ENCODE peak calls at places on chromosome 11, in seven cellular contexts. One of them, this sample, is unnamed.

GRCh38 chr11:120612363-120613263 is 101.1 kb downstream of the GRIK4 start:
- DNase-seq in coronary artery: no peak
- DNase-seq in astrocyte of the cerebellum: no peak
- DNase-seq in cardiac muscle cell: peak
- DNase-seq in colonic mucosa: peak
- DNase-seq in fibroblast of pulmonary artery: peak
- DNase-seq in adipocyte: no peak
- DNase-seq in this sample: no peak

GRCh38 chr11:10051868-10052586 is 242.0 kb downstream of the SBF2 start:
- DNase-seq in adipocyte: peak
- DNase-seq in astrocyte of the cerebellum: no peak
- DNase-seq in fibroblast of pulmonary artery: no peak
- DNase-seq in coronary artery: no peak
- DNase-seq in colonic mucosa: no peak
- DNase-seq in cardiac muscle cell: peak
- DNase-seq in this sample: no peak

GRCh38 chr11:100827934-100828661 is 141.0 kb downstream of the ARHGAP42 start:
- DNase-seq in cardiac muscle cell: peak
- DNase-seq in adipocyte: peak
- DNase-seq in coronary artery: no peak
- DNase-seq in astrocyte of the cerebellum: peak
- DNase-seq in colonic mucosa: no peak
- DNase-seq in fibroblast of pulmonary artery: peak
- DNase-seq in this sample: peak

GRCh38 chr11:101083334-101083733 is 46.3 kb downstream of the PGR start:
- DNase-seq in adipocyte: no peak
- DNase-seq in fibroblast of pulmonary artery: no peak
- DNase-seq in cardiac muscle cell: no peak
- DNase-seq in astrocyte of the cerebellum: no peak
- DNase-seq in colonic mucosa: no peak
- DNase-seq in coronary artery: no peak
- DNase-seq in this sample: no peak

GRCh38 chr11:68379216-68379615 is 66.8 kb downstream of the LRP5 start:
- DNase-seq in cardiac muscle cell: peak
- DNase-seq in adipocyte: no peak
- DNase-seq in coronary artery: no peak
- DNase-seq in fibroblast of pulmonary artery: no peak
- DNase-seq in astrocyte of the cerebellum: no peak
- DNase-seq in colonic mucosa: no peak
- DNase-seq in this sample: no peak

GRCh38 chr11:68008381-68009337 is 1.5 kb upstream of the ALDH3B1 start:
- DNase-seq in astrocyte of the cerebellum: no peak
- DNase-seq in cardiac muscle cell: no peak
- DNase-seq in fibroblast of pulmonary artery: no peak
- DNase-seq in adipocyte: no peak
- DNase-seq in coronary artery: no peak
- DNase-seq in colonic mucosa: peak
- DNase-seq in this sample: peak

GRCh38 chr11:14894657-14895598 is 2.9 kb upstream of the CYP2R1 start:
- DNase-seq in cardiac muscle cell: peak
- DNase-seq in fibroblast of pulmonary artery: peak
- DNase-seq in adipocyte: peak
- DNase-seq in astrocyte of the cerebellum: no peak
- DNase-seq in coronary artery: no peak
- DNase-seq in colonic mucosa: no peak
- DNase-seq in this sample: peak

GRCh38 chr11:36953986-36954385 is 355.9 kb upstream of the RAG2 start:
- DNase-seq in cardiac muscle cell: peak
- DNase-seq in colonic mucosa: no peak
- DNase-seq in astrocyte of the cerebellum: peak
- DNase-seq in adipocyte: peak
- DNase-seq in coronary artery: no peak
- DNase-seq in fibroblast of pulmonary artery: peak
- DNase-seq in this sample: no peak

GRCh38 chr11:115501895-115502589 is 2.2 kb downstream of the CADM1 start:
- DNase-seq in colonic mucosa: no peak
- DNase-seq in astrocyte of the cerebellum: no peak
- DNase-seq in coronary artery: no peak
- DNase-seq in adipocyte: no peak
- DNase-seq in cardiac muscle cell: no peak
- DNase-seq in fibroblast of pulmonary artery: no peak
- DNase-seq in this sample: no peak

GRCh38 chr11:4495487-4495886 is 13.0 kb downstream of the OR52K1 start:
- DNase-seq in astrocyte of the cerebellum: no peak
- DNase-seq in adipocyte: no peak
- DNase-seq in cardiac muscle cell: peak
- DNase-seq in coronary artery: no peak
- DNase-seq in fibroblast of pulmonary artery: peak
- DNase-seq in colonic mucosa: no peak
- DNase-seq in this sample: no peak

GRCh38 chr11:76939219-76939631 is 78.5 kb downstream of the ACER3 start:
- DNase-seq in colonic mucosa: no peak
- DNase-seq in fibroblast of pulmonary artery: no peak
- DNase-seq in coronary artery: no peak
- DNase-seq in adipocyte: no peak
- DNase-seq in astrocyte of the cerebellum: no peak
- DNase-seq in cardiac muscle cell: no peak
- DNase-seq in this sample: no peak

GRCh38 chr11:70790671-70791300 is 392.5 kb downstream of the CTTN start:
- DNase-seq in astrocyte of the cerebellum: no peak
- DNase-seq in cardiac muscle cell: no peak
- DNase-seq in fibroblast of pulmonary artery: no peak
- DNase-seq in colonic mucosa: no peak
- DNase-seq in coronary artery: no peak
- DNase-seq in adipocyte: no peak
- DNase-seq in this sample: no peak

GRCh38 chr11:76666408-76666807 is 4.1 kb downstream of the LRRC32 start:
- DNase-seq in fibroblast of pulmonary artery: peak
- DNase-seq in cardiac muscle cell: peak
- DNase-seq in colonic mucosa: no peak
- DNase-seq in coronary artery: peak
- DNase-seq in adipocyte: peak
- DNase-seq in astrocyte of the cerebellum: no peak
- DNase-seq in this sample: no peak

GRCh38 chr11:64857485-64857884 is 13.0 kb upstream of the CDC42BPG start:
- DNase-seq in cardiac muscle cell: no peak
- DNase-seq in adipocyte: no peak
- DNase-seq in coronary artery: no peak
- DNase-seq in colonic mucosa: no peak
- DNase-seq in astrocyte of the cerebellum: no peak
- DNase-seq in fibroblast of pulmonary artery: no peak
- DNase-seq in this sample: no peak

GRCh38 chr11:64861227-64861970 is 16.9 kb upstream of the CDC42BPG start:
- DNase-seq in fibroblast of pulmonary artery: no peak
- DNase-seq in coronary artery: no peak
- DNase-seq in colonic mucosa: no peak
- DNase-seq in adipocyte: no peak
- DNase-seq in cardiac muscle cell: no peak
- DNase-seq in astrocyte of the cerebellum: no peak
- DNase-seq in this sample: no peak

GRCh38 chr11:64862914-64863313 is 15.5 kb downstream of the EHD1 start:
- DNase-seq in astrocyte of the cerebellum: no peak
- DNase-seq in adipocyte: no peak
- DNase-seq in coronary artery: no peak
- DNase-seq in cardiac muscle cell: peak
- DNase-seq in fibroblast of pulmonary artery: no peak
- DNase-seq in colonic mucosa: no peak
- DNase-seq in this sample: no peak

GRCh38 chr11:64858467-64859401 is 14.3 kb upstream of the CDC42BPG start:
- DNase-seq in fibroblast of pulmonary artery: no peak
- DNase-seq in cardiac muscle cell: no peak
- DNase-seq in astrocyte of the cerebellum: no peak
- DNase-seq in adipocyte: no peak
- DNase-seq in colonic mucosa: no peak
- DNase-seq in coronary artery: no peak
- DNase-seq in this sample: no peak

GRCh38 chr11:64859542-64860414 is 15.3 kb upstream of the CDC42BPG start:
- DNase-seq in colonic mucosa: no peak
- DNase-seq in fibroblast of pulmonary artery: no peak
- DNase-seq in cardiac muscle cell: no peak
- DNase-seq in coronary artery: no peak
- DNase-seq in astrocyte of the cerebellum: no peak
- DNase-seq in adipocyte: no peak
- DNase-seq in this sample: no peak
- H3K4me3 ChIP-seq in colonic mucosa: no peak
- H3K4me3 ChIP-seq in fibroblast of pulmonary artery: no peak
- H3K4me3 ChIP-seq in cardiac muscle cell: no peak
- H3K4me3 ChIP-seq in coronary artery: no peak
- H3K4me3 ChIP-seq in astrocyte of the cerebellum: no peak
- H3K4me3 ChIP-seq in adipocyte: no peak
- H3K4me3 ChIP-seq in this sample: no peak

GRCh38 chr11:128516467-128516778 is 70.9 kb downstream of the ETS1 start:
- DNase-seq in colonic mucosa: no peak
- DNase-seq in fibroblast of pulmonary artery: no peak
- DNase-seq in cardiac muscle cell: no peak
- DNase-seq in astrocyte of the cerebellum: no peak
- DNase-seq in coronary artery: no peak
- DNase-seq in adipocyte: no peak
- DNase-seq in this sample: no peak

GRCh38 chr11:128517457-128518230 is 69.7 kb downstream of the ETS1 start:
- DNase-seq in coronary artery: no peak
- DNase-seq in cardiac muscle cell: peak
- DNase-seq in colonic mucosa: no peak
- DNase-seq in fibroblast of pulmonary artery: peak
- DNase-seq in adipocyte: peak
- DNase-seq in astrocyte of the cerebellum: peak
- DNase-seq in this sample: no peak

GRCh38 chr11:128515766-128516466 is 71.4 kb downstream of the ETS1 start:
- DNase-seq in adipocyte: peak
- DNase-seq in cardiac muscle cell: no peak
- DNase-seq in colonic mucosa: no peak
- DNase-seq in astrocyte of the cerebellum: no peak
- DNase-seq in coronary artery: no peak
- DNase-seq in fibroblast of pulmonary artery: no peak
- DNase-seq in this sample: no peak

GRCh38 chr11:128518493-128519207 is 68.7 kb downstream of the ETS1 start:
- DNase-seq in fibroblast of pulmonary artery: no peak
- DNase-seq in coronary artery: no peak
- DNase-seq in cardiac muscle cell: peak
- DNase-seq in adipocyte: peak
- DNase-seq in astrocyte of the cerebellum: no peak
- DNase-seq in colonic mucosa: no peak
- DNase-seq in this sample: no peak

GRCh38 chr11:128516886-128517285 is 70.5 kb downstream of the ETS1 start:
- DNase-seq in cardiac muscle cell: no peak
- DNase-seq in fibroblast of pulmonary artery: no peak
- DNase-seq in adipocyte: peak
- DNase-seq in astrocyte of the cerebellum: no peak
- DNase-seq in colonic mucosa: no peak
- DNase-seq in coronary artery: no peak
- DNase-seq in this sample: no peak
- H3K4me3 ChIP-seq in cardiac muscle cell: no peak
- H3K4me3 ChIP-seq in fibroblast of pulmonary artery: peak
- H3K4me3 ChIP-seq in adipocyte: peak
- H3K4me3 ChIP-seq in astrocyte of the cerebellum: peak
- H3K4me3 ChIP-seq in colonic mucosa: peak
- H3K4me3 ChIP-seq in coronary artery: peak
- H3K4me3 ChIP-seq in this sample: no peak

DNA sequence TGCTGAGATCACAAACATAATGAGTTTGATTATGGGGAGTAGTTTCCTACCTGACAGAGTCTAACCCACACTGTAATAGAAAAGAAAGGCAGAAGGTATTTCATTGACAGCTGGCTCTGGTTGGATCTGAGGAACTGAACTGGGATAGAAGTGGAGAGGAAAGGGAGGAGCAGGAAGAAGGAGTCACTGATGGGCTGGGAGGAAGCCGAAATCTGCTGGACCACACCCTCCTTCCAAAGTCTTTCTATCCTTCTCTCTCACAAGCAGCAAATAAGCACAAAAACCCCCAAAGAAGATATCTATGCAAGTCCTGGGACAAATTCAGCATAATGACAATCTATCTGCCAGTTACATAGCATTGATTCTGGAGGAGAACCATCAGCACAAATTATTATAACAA is 11.6 kb downstream of the BLID start:
- DNase-seq in colonic mucosa: no peak
- DNase-seq in fibroblast of pulmonary artery: no peak
- DNase-seq in cardiac muscle cell: no peak
- DNase-seq in astrocyte of the cerebellum: no peak
- DNase-seq in adipocyte: no peak
- DNase-seq in coronary artery: no peak
- DNase-seq in this sample: no peak
- H3K4me3 ChIP-seq in colonic mucosa: no peak
- H3K4me3 ChIP-seq in fibroblast of pulmonary artery: no peak
- H3K4me3 ChIP-seq in cardiac muscle cell: no peak
- H3K4me3 ChIP-seq in astrocyte of the cerebellum: no peak
- H3K4me3 ChIP-seq in adipocyte: peak
- H3K4me3 ChIP-seq in coronary artery: no peak
- H3K4me3 ChIP-seq in this sample: no peak

GRCh38 chr11:46363455-46363920 is 16.2 kb downstream of the DGKZ start:
- DNase-seq in cardiac muscle cell: no peak
- DNase-seq in colonic mucosa: no peak
- DNase-seq in adipocyte: peak
- DNase-seq in coronary artery: no peak
- DNase-seq in astrocyte of the cerebellum: no peak
- DNase-seq in fibroblast of pulmonary artery: no peak
- DNase-seq in this sample: no peak

GRCh38 chr11:46364791-46365190 is 16.7 kb upstream of the MDK start:
- DNase-seq in astrocyte of the cerebellum: no peak
- DNase-seq in adipocyte: no peak
- DNase-seq in colonic mucosa: no peak
- DNase-seq in coronary artery: no peak
- DNase-seq in fibroblast of pulmonary artery: no peak
- DNase-seq in cardiac muscle cell: no peak
- DNase-seq in this sample: no peak

GRCh38 chr11:46362146-46363030 is 15.1 kb downstream of the DGKZ start:
- DNase-seq in coronary artery: no peak
- DNase-seq in astrocyte of the cerebellum: no peak
- DNase-seq in colonic mucosa: no peak
- DNase-seq in cardiac muscle cell: no peak
- DNase-seq in fibroblast of pulmonary artery: no peak
- DNase-seq in adipocyte: no peak
- DNase-seq in this sample: no peak

GRCh38 chr11:46363031-46363407 is 15.8 kb downstream of the DGKZ start:
- DNase-seq in adipocyte: peak
- DNase-seq in colonic mucosa: no peak
- DNase-seq in astrocyte of the cerebellum: no peak
- DNase-seq in cardiac muscle cell: peak
- DNase-seq in fibroblast of pulmonary artery: peak
- DNase-seq in coronary artery: no peak
- DNase-seq in this sample: no peak

DNA sequence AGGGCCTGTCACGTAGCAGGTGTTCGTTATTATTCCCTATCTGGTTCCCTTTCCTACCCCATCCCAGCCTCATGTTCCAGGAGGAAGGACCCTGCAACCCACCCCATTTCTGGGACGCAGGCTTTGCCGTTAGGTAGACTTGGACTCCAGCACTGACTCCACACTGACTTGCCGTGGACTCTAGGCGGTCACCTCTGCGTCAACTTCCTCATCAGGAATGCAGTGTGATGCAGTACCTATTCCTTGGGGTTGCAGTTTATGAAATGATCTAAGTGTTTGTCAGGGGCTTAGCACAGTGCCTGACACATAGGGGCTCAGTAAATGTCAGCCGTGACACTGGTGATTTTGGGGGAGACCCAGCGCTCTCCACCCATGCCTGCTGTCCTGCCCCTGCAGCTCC is 16.8 kb downstream of the DGKZ start:
- DNase-seq in fibroblast of pulmonary artery: no peak
- DNase-seq in cardiac muscle cell: no peak
- DNase-seq in coronary artery: no peak
- DNase-seq in adipocyte: no peak
- DNase-seq in astrocyte of the cerebellum: no peak
- DNase-seq in colonic mucosa: no peak
- DNase-seq in this sample: no peak
- H3K4me3 ChIP-seq in fibroblast of pulmonary artery: no peak
- H3K4me3 ChIP-seq in cardiac muscle cell: no peak
- H3K4me3 ChIP-seq in coronary artery: no peak
- H3K4me3 ChIP-seq in adipocyte: no peak
- H3K4me3 ChIP-seq in astrocyte of the cerebellum: no peak
- H3K4me3 ChIP-seq in colonic mucosa: no peak
- H3K4me3 ChIP-seq in this sample: no peak